ENCODE peak calls at places on chromosomes 6 and 20, in four cellular contexts. K, P, N and T are unnamed samples.

GRCh38 chr6:113508249-113508648 is 348.9 kb upstream of the MARCKS start:
- DNase-seq in N (no peak), K (no peak), P (no peak), T (no peak)

GRCh38 chr6:157982297-157982579 is 575 bp downstream of the SYNJ2 start:
- DNase-seq in P (no peak), K (peak), N (peak), T (peak)

GRCh38 chr6:40160826-40161225 is 226.6 kb upstream of the MOCS1 start:
- DNase-seq in N (no peak), P (no peak), K (no peak), T (no peak)

GRCh38 chr6:74404366-74404765 is 708.4 kb downstream of the CD109 start:
- DNase-seq in K (no peak), P (no peak), N (no peak), T (no peak)

GRCh38 chr6:156423075-156423474 is 354.1 kb upstream of the ARID1B start:
- DNase-seq in P (no peak), N (no peak), K (no peak), T (no peak)

GRCh38 chr6:85482206-85483040 is 32.5 kb downstream of the NT5E start:
- DNase-seq in N (no peak), P (no peak), K (no peak), T (no peak)

GRCh38 chr6:722608-723007 is 29.7 kb upstream of the EXOC2 start:
- DNase-seq in N (no peak), P (no peak), K (no peak), T (no peak)

GRCh38 chr20:34389206-34389953 is 26.3 kb downstream of the ITCH start:
- DNase-seq in K (no peak), P (no peak), N (no peak), T (no peak)

GRCh38 chr20:14055127-14055742 is 59.9 kb downstream of the MACROD2 start:
- DNase-seq in N (peak), K (peak), P (no peak), T (peak)

GRCh38 chr20:19138758-19139157 is 73.7 kb upstream of the SLC24A3 start:
- DNase-seq in P (no peak), K (no peak), N (no peak), T (no peak)

GRCh38 chr6:81486234-81486633 is 266.2 kb downstream of the TENT5A start:
- DNase-seq in K (no peak), P (no peak), N (no peak), T (no peak)

GRCh38 chr20:46119028-46119546 is 973 bp downstream of the CD40 start:
- DNase-seq in N (no peak), K (peak), P (no peak), T (peak)

GRCh38 chr6:16762547-16763477 is 1.6 kb upstream of the ATXN1 start:
- DNase-seq in P (peak), N (peak), K (peak), T (peak)

GRCh38 chr6:30700340-30700739 is 9.6 kb upstream of the NRM start:
- DNase-seq in P (no peak), N (no peak), K (no peak), T (no peak)